ENCODE peak calls at places on chromosomes 12 and 14, in five cellular contexts. One of them, this sample, is unnamed.

GRCh38 chr12:131930510-131930909 is 1.4 kb downstream of the PUS1 start:
- DNase-seq in stimulated activated CD4-positive, alpha-beta T cell treated with anti-CD3 and anti-CD28 coated beads, Interleukin-4, amount 100 ng/mL, for 1 hour: no peak
- DNase-seq in EL: no peak
- DNase-seq in GM10248: no peak
- DNase-seq in amygdala: no peak
- DNase-seq in this sample: no peak

GRCh38 chr14:68559949-68560348 is 232.9 kb downstream of the ZFP36L1 start:
- DNase-seq in stimulated activated CD4-positive, alpha-beta T cell treated with anti-CD3 and anti-CD28 coated beads, Interleukin-4, amount 100 ng/mL, for 1 hour: no peak
- DNase-seq in GM10248: no peak
- DNase-seq in amygdala: no peak
- DNase-seq in EL: no peak
- DNase-seq in this sample: no peak

GRCh38 chr14:39034481-39035296 is 68.3 kb downstream of the SEC23A start:
- DNase-seq in stimulated activated CD4-positive, alpha-beta T cell treated with anti-CD3 and anti-CD28 coated beads, Interleukin-4, amount 100 ng/mL, for 1 hour: no peak
- DNase-seq in GM10248: no peak
- DNase-seq in EL: no peak
- DNase-seq in amygdala: no peak
- DNase-seq in this sample: no peak

GRCh38 chr12:124862768-124863408 is 776 bp downstream of the SCARB1 start:
- DNase-seq in amygdala: peak; percentile 37
- DNase-seq in GM10248: peak; percentile 53
- DNase-seq in stimulated activated CD4-positive, alpha-beta T cell treated with anti-CD3 and anti-CD28 coated beads, Interleukin-4, amount 100 ng/mL, for 1 hour: peak; percentile 15
- DNase-seq in EL: peak; percentile 38
- DNase-seq in this sample: no peak

GRCh38 chr14:60757617-60758016 is 23.1 kb downstream of the MNAT1 start:
- DNase-seq in GM10248: no peak
- DNase-seq in stimulated activated CD4-positive, alpha-beta T cell treated with anti-CD3 and anti-CD28 coated beads, Interleukin-4, amount 100 ng/mL, for 1 hour: no peak
- DNase-seq in EL: peak; percentile 81
- DNase-seq in amygdala: no peak
- DNase-seq in this sample: no peak

GRCh38 chr12:93094988-93095737 is 166.1 kb upstream of the EEA1 start:
- DNase-seq in stimulated activated CD4-positive, alpha-beta T cell treated with anti-CD3 and anti-CD28 coated beads, Interleukin-4, amount 100 ng/mL, for 1 hour: no peak
- DNase-seq in GM10248: peak; percentile 49
- DNase-seq in amygdala: no peak
- DNase-seq in EL: no peak
- DNase-seq in this sample: no peak

GRCh38 chr12:125185311-125185739 is 120.1 kb downstream of the AACS start:
- DNase-seq in stimulated activated CD4-positive, alpha-beta T cell treated with anti-CD3 and anti-CD28 coated beads, Interleukin-4, amount 100 ng/mL, for 1 hour: no peak
- DNase-seq in GM10248: no peak
- DNase-seq in EL: no peak
- DNase-seq in amygdala: no peak
- DNase-seq in this sample: no peak

GRCh38 chr12:107243316-107243715 is 150.0 kb upstream of the CRY1 start:
- DNase-seq in GM10248: no peak
- DNase-seq in EL: no peak
- DNase-seq in amygdala: no peak
- DNase-seq in stimulated activated CD4-positive, alpha-beta T cell treated with anti-CD3 and anti-CD28 coated beads, Interleukin-4, amount 100 ng/mL, for 1 hour: no peak
- DNase-seq in this sample: no peak

GRCh38 chr12:131754184-131754583 is 43.3 kb downstream of the SFSWAP start:
- DNase-seq in amygdala: no peak
- DNase-seq in GM10248: no peak
- DNase-seq in EL: no peak
- DNase-seq in stimulated activated CD4-positive, alpha-beta T cell treated with anti-CD3 and anti-CD28 coated beads, Interleukin-4, amount 100 ng/mL, for 1 hour: no peak
- DNase-seq in this sample: no peak

GRCh38 chr14:42140831-42141279 is 534.2 kb downstream of the LRFN5 start:
- DNase-seq in EL: peak; percentile 20
- DNase-seq in amygdala: no peak
- DNase-seq in stimulated activated CD4-positive, alpha-beta T cell treated with anti-CD3 and anti-CD28 coated beads, Interleukin-4, amount 100 ng/mL, for 1 hour: no peak
- DNase-seq in GM10248: no peak
- DNase-seq in this sample: no peak

GRCh38 chr14:40838601-40839000 is 768.1 kb upstream of the LRFN5 start:
- DNase-seq in amygdala: no peak
- DNase-seq in EL: no peak
- DNase-seq in stimulated activated CD4-positive, alpha-beta T cell treated with anti-CD3 and anti-CD28 coated beads, Interleukin-4, amount 100 ng/mL, for 1 hour: no peak
- DNase-seq in GM10248: no peak
- DNase-seq in this sample: no peak

GRCh38 chr12:101759396-101760047 is 20.3 kb upstream of the SYCP3 start:
- DNase-seq in GM10248: peak; percentile 44
- DNase-seq in amygdala: no peak
- DNase-seq in EL: peak; percentile 35
- DNase-seq in stimulated activated CD4-positive, alpha-beta T cell treated with anti-CD3 and anti-CD28 coated beads, Interleukin-4, amount 100 ng/mL, for 1 hour: no peak
- DNase-seq in this sample: no peak

GRCh38 chr14:67729072-67729561 is 27.4 kb downstream of the RDH12 start:
- DNase-seq in EL: no peak
- DNase-seq in stimulated activated CD4-positive, alpha-beta T cell treated with anti-CD3 and anti-CD28 coated beads, Interleukin-4, amount 100 ng/mL, for 1 hour: no peak
- DNase-seq in amygdala: no peak
- DNase-seq in GM10248: no peak
- DNase-seq in this sample: no peak

GRCh38 chr14:81388236-81388801 is 11.8 kb downstream of the STON2 start:
- DNase-seq in GM10248: no peak
- DNase-seq in EL: no peak
- DNase-seq in amygdala: no peak
- DNase-seq in stimulated activated CD4-positive, alpha-beta T cell treated with anti-CD3 and anti-CD28 coated beads, Interleukin-4, amount 100 ng/mL, for 1 hour: no peak
- DNase-seq in this sample: no peak

GRCh38 chr12:56151672-56152131 is 685 bp upstream of the MYL6B start:
- DNase-seq in GM10248: peak; percentile 54
- DNase-seq in EL: peak; percentile 27
- DNase-seq in stimulated activated CD4-positive, alpha-beta T cell treated with anti-CD3 and anti-CD28 coated beads, Interleukin-4, amount 100 ng/mL, for 1 hour: peak; percentile 66
- DNase-seq in amygdala: no peak
- DNase-seq in this sample: peak; percentile 37

GRCh38 chr14:26379951-26380350 is 217.9 kb downstream of the NOVA1 start:
- DNase-seq in GM10248: no peak
- DNase-seq in stimulated activated CD4-positive, alpha-beta T cell treated with anti-CD3 and anti-CD28 coated beads, Interleukin-4, amount 100 ng/mL, for 1 hour: no peak
- DNase-seq in EL: no peak
- DNase-seq in amygdala: no peak
- DNase-seq in this sample: no peak

GRCh38 chr12:12468575-12468974 is 94.1 kb downstream of the DUSP16 start:
- DNase-seq in EL: no peak
- DNase-seq in stimulated activated CD4-positive, alpha-beta T cell treated with anti-CD3 and anti-CD28 coated beads, Interleukin-4, amount 100 ng/mL, for 1 hour: no peak
- DNase-seq in GM10248: no peak
- DNase-seq in amygdala: no peak
- DNase-seq in this sample: no peak

GRCh38 chr12:4272014-4272975 is 1.3 kb upstream of the CCND2 start:
- DNase-seq in amygdala: peak; percentile 57
- DNase-seq in EL: no peak
- DNase-seq in stimulated activated CD4-positive, alpha-beta T cell treated with anti-CD3 and anti-CD28 coated beads, Interleukin-4, amount 100 ng/mL, for 1 hour: peak; percentile 86
- DNase-seq in GM10248: peak; percentile 90
- DNase-seq in this sample: peak; percentile 82

GRCh38 chr12:94147991-94148840 is at the start of gene PLXNC1:
- DNase-seq in EL: peak; percentile 61
- DNase-seq in stimulated activated CD4-positive, alpha-beta T cell treated with anti-CD3 and anti-CD28 coated beads, Interleukin-4, amount 100 ng/mL, for 1 hour: peak; percentile 72
- DNase-seq in amygdala: peak; percentile 31
- DNase-seq in GM10248: peak; percentile 82
- DNase-seq in this sample: peak; percentile 47

GRCh38 chr14:68544150-68544892 is 248.5 kb downstream of the ZFP36L1 start:
- DNase-seq in amygdala: no peak
- DNase-seq in GM10248: no peak
- DNase-seq in stimulated activated CD4-positive, alpha-beta T cell treated with anti-CD3 and anti-CD28 coated beads, Interleukin-4, amount 100 ng/mL, for 1 hour: no peak
- DNase-seq in EL: peak; percentile 97
- DNase-seq in this sample: no peak